ENCODE peak calls at places on chromosomes 7 and 10, in seven cellular contexts. One of them, this sample, is unnamed.

GRCh38 chr10:132396495-132397035 is 435 bp upstream of the PWWP2B start:
- DNase-seq in HuH-7.5: peak
- DNase-seq in uterus: peak
- DNase-seq in central memory CD4-positive, alpha-beta T cell: peak
- DNase-seq in activated T-helper 1 cell treated with anti-CD3 and anti-CD28 coated beads, Interleukin-2, amount 50 U/mL, for 16 hours: peak
- DNase-seq in GM10248: peak
- DNase-seq in naive B cell: peak
- DNase-seq in this sample: no peak

GRCh38 chr7:111499027-111499426 is 63.3 kb downstream of the IMMP2L start:
- DNase-seq in HuH-7.5: peak
- DNase-seq in uterus: no peak
- DNase-seq in central memory CD4-positive, alpha-beta T cell: no peak
- DNase-seq in activated T-helper 1 cell treated with anti-CD3 and anti-CD28 coated beads, Interleukin-2, amount 50 U/mL, for 16 hours: no peak
- DNase-seq in GM10248: no peak
- DNase-seq in naive B cell: no peak
- DNase-seq in this sample: no peak

GRCh38 chr7:99201027-99201426 is 6.9 kb downstream of the KPNA7 start:
- DNase-seq in HuH-7.5: no peak
- DNase-seq in uterus: no peak
- DNase-seq in central memory CD4-positive, alpha-beta T cell: no peak
- DNase-seq in activated T-helper 1 cell treated with anti-CD3 and anti-CD28 coated beads, Interleukin-2, amount 50 U/mL, for 16 hours: no peak
- DNase-seq in GM10248: no peak
- DNase-seq in naive B cell: no peak
- DNase-seq in this sample: no peak

GRCh38 chr10:102644646-102645387 is 538 bp downstream of the TRIM8 start:
- DNase-seq in HuH-7.5: peak
- DNase-seq in uterus: peak
- DNase-seq in central memory CD4-positive, alpha-beta T cell: peak
- DNase-seq in activated T-helper 1 cell treated with anti-CD3 and anti-CD28 coated beads, Interleukin-2, amount 50 U/mL, for 16 hours: peak
- DNase-seq in GM10248: peak
- DNase-seq in naive B cell: peak
- DNase-seq in this sample: peak

GRCh38 chr7:42740410-42740809 is 171.5 kb downstream of the C7orf25 start:
- DNase-seq in HuH-7.5: no peak
- DNase-seq in uterus: no peak
- DNase-seq in central memory CD4-positive, alpha-beta T cell: no peak
- DNase-seq in activated T-helper 1 cell treated with anti-CD3 and anti-CD28 coated beads, Interleukin-2, amount 50 U/mL, for 16 hours: no peak
- DNase-seq in GM10248: no peak
- DNase-seq in naive B cell: no peak
- DNase-seq in this sample: no peak

GRCh38 chr7:80823066-80823465 is 95.8 kb downstream of the SEMA3C start:
- DNase-seq in HuH-7.5: no peak
- DNase-seq in uterus: no peak
- DNase-seq in central memory CD4-positive, alpha-beta T cell: no peak
- DNase-seq in activated T-helper 1 cell treated with anti-CD3 and anti-CD28 coated beads, Interleukin-2, amount 50 U/mL, for 16 hours: no peak
- DNase-seq in GM10248: no peak
- DNase-seq in naive B cell: no peak
- DNase-seq in this sample: no peak

GRCh38 chr10:7054915-7055314 is 355.9 kb downstream of the SFMBT2 start:
- DNase-seq in HuH-7.5: peak
- DNase-seq in uterus: no peak
- DNase-seq in central memory CD4-positive, alpha-beta T cell: no peak
- DNase-seq in activated T-helper 1 cell treated with anti-CD3 and anti-CD28 coated beads, Interleukin-2, amount 50 U/mL, for 16 hours: no peak
- DNase-seq in GM10248: no peak
- DNase-seq in naive B cell: no peak
- DNase-seq in this sample: no peak

GRCh38 chr7:90952649-90952991 is 311.6 kb upstream of the FZD1 start:
- DNase-seq in HuH-7.5: no peak
- DNase-seq in uterus: no peak
- DNase-seq in central memory CD4-positive, alpha-beta T cell: no peak
- DNase-seq in activated T-helper 1 cell treated with anti-CD3 and anti-CD28 coated beads, Interleukin-2, amount 50 U/mL, for 16 hours: no peak
- DNase-seq in GM10248: no peak
- DNase-seq in naive B cell: no peak
- DNase-seq in this sample: no peak

GRCh38 chr10:105681051-105681450 is 1040.0 kb downstream of the SORCS3 start:
- DNase-seq in HuH-7.5: no peak
- DNase-seq in uterus: no peak
- DNase-seq in central memory CD4-positive, alpha-beta T cell: no peak
- DNase-seq in activated T-helper 1 cell treated with anti-CD3 and anti-CD28 coated beads, Interleukin-2, amount 50 U/mL, for 16 hours: no peak
- DNase-seq in GM10248: no peak
- DNase-seq in naive B cell: no peak
- DNase-seq in this sample: no peak

GRCh38 chr10:105391670-105392331 is 750.7 kb downstream of the SORCS3 start:
- DNase-seq in HuH-7.5: no peak
- DNase-seq in uterus: no peak
- DNase-seq in central memory CD4-positive, alpha-beta T cell: no peak
- DNase-seq in activated T-helper 1 cell treated with anti-CD3 and anti-CD28 coated beads, Interleukin-2, amount 50 U/mL, for 16 hours: no peak
- DNase-seq in GM10248: no peak
- DNase-seq in naive B cell: no peak
- DNase-seq in this sample: no peak

GRCh38 chr10:118447478-118447877 is 105.4 kb upstream of the FAM204A start:
- DNase-seq in HuH-7.5: no peak
- DNase-seq in uterus: peak
- DNase-seq in central memory CD4-positive, alpha-beta T cell: no peak
- DNase-seq in activated T-helper 1 cell treated with anti-CD3 and anti-CD28 coated beads, Interleukin-2, amount 50 U/mL, for 16 hours: no peak
- DNase-seq in GM10248: no peak
- DNase-seq in naive B cell: no peak
- DNase-seq in this sample: no peak

GRCh38 chr7:23261843-23262452 is 15.4 kb downstream of the GPNMB start:
- DNase-seq in HuH-7.5: peak
- DNase-seq in uterus: peak
- DNase-seq in central memory CD4-positive, alpha-beta T cell: peak
- DNase-seq in activated T-helper 1 cell treated with anti-CD3 and anti-CD28 coated beads, Interleukin-2, amount 50 U/mL, for 16 hours: no peak
- DNase-seq in GM10248: peak
- DNase-seq in naive B cell: peak
- DNase-seq in this sample: peak

GRCh38 chr7:121485457-121486243 is 89.5 kb upstream of the FAM3C start:
- DNase-seq in HuH-7.5: no peak
- DNase-seq in uterus: peak
- DNase-seq in central memory CD4-positive, alpha-beta T cell: no peak
- DNase-seq in activated T-helper 1 cell treated with anti-CD3 and anti-CD28 coated beads, Interleukin-2, amount 50 U/mL, for 16 hours: no peak
- DNase-seq in GM10248: no peak
- DNase-seq in naive B cell: no peak
- DNase-seq in this sample: no peak

GRCh38 chr7:90345548-90346319 is 782 bp upstream of the GTPBP10 start:
- DNase-seq in HuH-7.5: no peak
- DNase-seq in uterus: no peak
- DNase-seq in central memory CD4-positive, alpha-beta T cell: no peak
- DNase-seq in activated T-helper 1 cell treated with anti-CD3 and anti-CD28 coated beads, Interleukin-2, amount 50 U/mL, for 16 hours: no peak
- DNase-seq in GM10248: peak
- DNase-seq in naive B cell: peak
- DNase-seq in this sample: no peak

GRCh38 chr10:97184971-97185325 is 811 bp downstream of the SLIT1 start:
- DNase-seq in HuH-7.5: no peak
- DNase-seq in uterus: no peak
- DNase-seq in central memory CD4-positive, alpha-beta T cell: no peak
- DNase-seq in activated T-helper 1 cell treated with anti-CD3 and anti-CD28 coated beads, Interleukin-2, amount 50 U/mL, for 16 hours: no peak
- DNase-seq in GM10248: no peak
- DNase-seq in naive B cell: no peak
- DNase-seq in this sample: no peak

GRCh38 chr7:130141161-130141857 is 63.9 kb downstream of the TMEM209 start:
- DNase-seq in HuH-7.5: no peak
- DNase-seq in uterus: peak
- DNase-seq in central memory CD4-positive, alpha-beta T cell: peak
- DNase-seq in activated T-helper 1 cell treated with anti-CD3 and anti-CD28 coated beads, Interleukin-2, amount 50 U/mL, for 16 hours: peak
- DNase-seq in GM10248: peak
- DNase-seq in naive B cell: peak
- DNase-seq in this sample: peak

GRCh38 chr10:23512355-23513058 is 73.6 kb downstream of the OTUD1 start:
- DNase-seq in HuH-7.5: no peak
- DNase-seq in uterus: no peak
- DNase-seq in central memory CD4-positive, alpha-beta T cell: no peak
- DNase-seq in activated T-helper 1 cell treated with anti-CD3 and anti-CD28 coated beads, Interleukin-2, amount 50 U/mL, for 16 hours: no peak
- DNase-seq in GM10248: no peak
- DNase-seq in naive B cell: no peak
- DNase-seq in this sample: peak

GRCh38 chr10:90982406-90983008 is 61.6 kb upstream of the ANKRD1 start:
- DNase-seq in HuH-7.5: no peak
- DNase-seq in uterus: no peak
- DNase-seq in central memory CD4-positive, alpha-beta T cell: no peak
- DNase-seq in activated T-helper 1 cell treated with anti-CD3 and anti-CD28 coated beads, Interleukin-2, amount 50 U/mL, for 16 hours: no peak
- DNase-seq in GM10248: no peak
- DNase-seq in naive B cell: no peak
- DNase-seq in this sample: no peak

GRCh38 chr10:102918817-102919236 is 733 bp downstream of the CNNM2 start:
- DNase-seq in HuH-7.5: no peak
- DNase-seq in uterus: peak
- DNase-seq in central memory CD4-positive, alpha-beta T cell: peak
- DNase-seq in activated T-helper 1 cell treated with anti-CD3 and anti-CD28 coated beads, Interleukin-2, amount 50 U/mL, for 16 hours: no peak
- DNase-seq in GM10248: peak
- DNase-seq in naive B cell: no peak
- DNase-seq in this sample: no peak

GRCh38 chr7:34530211-34530610 is 127.8 kb upstream of the NPSR1 start:
- DNase-seq in HuH-7.5: no peak
- DNase-seq in uterus: no peak
- DNase-seq in central memory CD4-positive, alpha-beta T cell: no peak
- DNase-seq in activated T-helper 1 cell treated with anti-CD3 and anti-CD28 coated beads, Interleukin-2, amount 50 U/mL, for 16 hours: no peak
- DNase-seq in GM10248: no peak
- DNase-seq in naive B cell: no peak
- DNase-seq in this sample: no peak

GRCh38 chr7:44068054-44068453 is 2.7 kb upstream of the PGAM2 start:
- DNase-seq in HuH-7.5: no peak
- DNase-seq in uterus: no peak
- DNase-seq in central memory CD4-positive, alpha-beta T cell: no peak
- DNase-seq in activated T-helper 1 cell treated with anti-CD3 and anti-CD28 coated beads, Interleukin-2, amount 50 U/mL, for 16 hours: no peak
- DNase-seq in GM10248: no peak
- DNase-seq in naive B cell: no peak
- DNase-seq in this sample: no peak

GRCh38 chr10:132700168-132701098 is 85.5 kb downstream of the NKX6-2 start:
- DNase-seq in HuH-7.5: no peak
- DNase-seq in uterus: peak
- DNase-seq in central memory CD4-positive, alpha-beta T cell: no peak
- DNase-seq in activated T-helper 1 cell treated with anti-CD3 and anti-CD28 coated beads, Interleukin-2, amount 50 U/mL, for 16 hours: no peak
- DNase-seq in GM10248: no peak
- DNase-seq in naive B cell: no peak
- DNase-seq in this sample: no peak

GRCh38 chr7:151210087-151210854 is at the start of gene H2BK1:
- DNase-seq in HuH-7.5: no peak
- DNase-seq in uterus: no peak
- DNase-seq in central memory CD4-positive, alpha-beta T cell: no peak
- DNase-seq in activated T-helper 1 cell treated with anti-CD3 and anti-CD28 coated beads, Interleukin-2, amount 50 U/mL, for 16 hours: no peak
- DNase-seq in GM10248: no peak
- DNase-seq in naive B cell: no peak
- DNase-seq in this sample: no peak

GRCh38 chr10:30172663-30173062 is 113.3 kb upstream of the JCAD start:
- DNase-seq in HuH-7.5: no peak
- DNase-seq in uterus: no peak
- DNase-seq in central memory CD4-positive, alpha-beta T cell: no peak
- DNase-seq in activated T-helper 1 cell treated with anti-CD3 and anti-CD28 coated beads, Interleukin-2, amount 50 U/mL, for 16 hours: no peak
- DNase-seq in GM10248: no peak
- DNase-seq in naive B cell: no peak
- DNase-seq in this sample: no peak

GRCh38 chr10:120423350-120424197 is 33.5 kb upstream of the PLPP4 start:
- DNase-seq in HuH-7.5: peak
- DNase-seq in uterus: no peak
- DNase-seq in central memory CD4-positive, alpha-beta T cell: no peak
- DNase-seq in activated T-helper 1 cell treated with anti-CD3 and anti-CD28 coated beads, Interleukin-2, amount 50 U/mL, for 16 hours: no peak
- DNase-seq in GM10248: peak
- DNase-seq in naive B cell: no peak
- DNase-seq in this sample: peak

GRCh38 chr7:151408839-151409554 is 841 bp downstream of the WDR86 start:
- DNase-seq in HuH-7.5: no peak
- DNase-seq in uterus: no peak
- DNase-seq in central memory CD4-positive, alpha-beta T cell: peak
- DNase-seq in activated T-helper 1 cell treated with anti-CD3 and anti-CD28 coated beads, Interleukin-2, amount 50 U/mL, for 16 hours: peak
- DNase-seq in GM10248: no peak
- DNase-seq in naive B cell: peak
- DNase-seq in this sample: no peak

GRCh38 chr10:132557696-132558515 is 20.3 kb downstream of the INPP5A start:
- DNase-seq in HuH-7.5: no peak
- DNase-seq in uterus: no peak
- DNase-seq in central memory CD4-positive, alpha-beta T cell: no peak
- DNase-seq in activated T-helper 1 cell treated with anti-CD3 and anti-CD28 coated beads, Interleukin-2, amount 50 U/mL, for 16 hours: no peak
- DNase-seq in GM10248: no peak
- DNase-seq in naive B cell: no peak
- DNase-seq in this sample: no peak

GRCh38 chr10:34016541-34016940 is 682.1 kb upstream of the NRP1 start:
- DNase-seq in HuH-7.5: no peak
- DNase-seq in uterus: no peak
- DNase-seq in central memory CD4-positive, alpha-beta T cell: no peak
- DNase-seq in activated T-helper 1 cell treated with anti-CD3 and anti-CD28 coated beads, Interleukin-2, amount 50 U/mL, for 16 hours: no peak
- DNase-seq in GM10248: no peak
- DNase-seq in naive B cell: no peak
- DNase-seq in this sample: no peak

This sample was measured in dermis microvascular lymphatic vessel endothelial cell.